ENCODE peak calls at places on chromosomes 5 and 9, in nine cellular contexts. O is A549, N is testis, G is stomach, S is IMR-90, E is ovary, C is HCT116, R is heart left ventricle, K is uterus. V is an unnamed sample.

GRCh38 chr5:96973561-96974401 is 37.9 kb downstream of the LNPEP start:
- DNase-seq in G (no peak), O (no peak), C (no peak), K (no peak), E (no peak), S (no peak), N (no peak), R (no peak), V (no peak)

GRCh38 chr5:124754206-124754927 is 7.9 kb upstream of the ZNF608 start:
- DNase-seq in K (no peak), C (no peak), R (no peak), E (no peak), G (no peak), N (no peak), S (no peak), O (no peak), V (no peak)

GRCh38 chr5:141821430-141821925 is 56.7 kb downstream of the PCDH1 start:
- DNase-seq in R (no peak), K (no peak), S (peak; percentile 94), E (no peak), O (peak; percentile 27), G (no peak), C (peak; percentile 71), N (no peak), V (no peak)

GRCh38 chr9:27447036-27447700 is 76.9 kb upstream of the IFNK start:
- DNase-seq in K (no peak), G (no peak), N (no peak), R (no peak), O (no peak), S (no peak), C (no peak), E (no peak), V (no peak)

GRCh38 chr9:70747335-70747734 is 332.9 kb upstream of the KLF9 start:
- DNase-seq in R (no peak), K (no peak), S (no peak), E (no peak), N (no peak), G (no peak), O (no peak), C (no peak), V (no peak)

GRCh38 chr5:14063117-14063516 is 80.0 kb upstream of the TRIO start:
- DNase-seq in S (peak; percentile 43), K (no peak), C (no peak), G (no peak), E (no peak), O (no peak), R (no peak), N (no peak), V (no peak)

GRCh38 chr9:117076571-117077300 is 338.1 kb downstream of the ASTN2 start:
- DNase-seq in N (no peak), G (no peak), O (no peak), C (no peak), K (no peak), S (no peak), E (no peak), R (no peak), V (peak; percentile 78)

GRCh38 chr5:143319437-143320302 is 83.8 kb downstream of the NR3C1 start:
- DNase-seq in R (no peak), E (no peak), S (no peak), C (no peak), O (no peak), N (no peak), G (no peak), K (no peak), V (no peak)

GRCh38 chr5:172319708-172320441 is 36.3 kb upstream of the UBTD2 start:
- DNase-seq in S (no peak), R (no peak), E (no peak), O (no peak), N (no peak), C (no peak), K (no peak), G (no peak), V (no peak)

GRCh38 chr9:134175291-134175807 is 11.0 kb upstream of the RNU6ATAC start:
- DNase-seq in K (no peak), N (no peak), O (peak; percentile 74), C (no peak), S (no peak), R (peak; percentile 20), G (no peak), E (peak; percentile 47), V (no peak)

GRCh38 chr5:105878402-105878801 is 1792.3 kb downstream of the EFNA5 start:
- DNase-seq in G (no peak), C (no peak), K (no peak), E (no peak), N (no peak), O (no peak), R (no peak), S (no peak), V (no peak)

GRCh38 chr5:120007619-120008018 is 378.3 kb downstream of the FAM170A start:
- DNase-seq in R (no peak), C (no peak), E (no peak), G (no peak), N (no peak), O (no peak), K (no peak), S (no peak), V (no peak)

GRCh38 chr9:33992622-33993021 is 56.1 kb downstream of the UBAP2 start:
- DNase-seq in S (peak; percentile 19), G (no peak), C (no peak), E (no peak), R (no peak), N (no peak), K (no peak), O (no peak), V (no peak)

DNA sequence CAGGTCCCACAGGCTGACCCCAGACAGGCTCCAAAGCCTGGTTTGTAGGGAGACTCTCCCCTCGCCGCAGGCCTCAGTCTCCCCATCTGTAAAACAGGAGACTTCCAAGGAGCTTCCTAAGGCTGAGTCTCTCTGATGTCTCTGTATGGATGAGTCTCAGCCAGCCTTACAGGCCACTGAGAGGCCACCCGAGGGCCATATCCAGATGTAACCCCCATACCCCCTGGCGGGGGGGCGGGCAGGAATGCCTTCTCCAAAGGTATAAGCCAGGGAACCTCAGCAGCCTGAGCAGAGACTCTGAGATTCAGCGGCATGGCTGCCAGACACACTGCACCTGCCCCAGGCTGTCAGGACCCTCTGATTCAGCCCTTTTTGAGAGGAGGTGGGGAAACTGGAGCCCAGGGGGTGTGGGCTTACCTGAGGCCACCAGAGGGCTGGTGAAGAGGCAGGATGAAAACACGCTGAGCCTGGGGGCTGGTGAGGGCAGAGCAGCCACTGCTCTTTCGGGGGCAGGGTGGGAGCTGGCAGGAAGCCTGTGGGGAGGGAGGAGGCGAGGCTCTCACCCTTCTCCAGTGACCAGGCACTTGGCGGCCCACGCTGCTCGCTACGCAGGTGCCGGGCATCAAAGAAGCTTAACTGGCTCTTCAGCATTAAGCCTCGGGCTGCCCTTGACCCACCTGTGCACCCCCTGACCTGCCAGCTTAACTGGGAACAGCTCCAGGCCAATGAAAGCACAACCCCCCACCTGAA is 5.5 kb upstream of the SUSD3 start:
- DNase-seq in O (no peak), R (peak; percentile 20), E (peak; percentile 74), N (no peak), K (no peak), C (no peak), G (no peak), S (no peak), V (no peak)
- TF ChIP-seq CTCF in O (no peak), R (no peak), E (no peak), N (no peak), K (no peak), C (no peak), G (no peak), S (no peak), V (no peak)

GRCh38 chr5:41211417-41211816 is 1.9 kb downstream of the C6 start:
- DNase-seq in N (no peak), G (no peak), S (no peak), K (no peak), O (no peak), R (no peak), E (no peak), C (no peak), V (no peak)

GRCh38 chr5:41214199-41214598 is 867 bp upstream of the C6 start:
- DNase-seq in C (no peak), R (no peak), N (no peak), G (no peak), K (no peak), E (no peak), S (no peak), O (no peak), V (no peak)

GRCh38 chr5:41212935-41213334 is 397 bp downstream of the C6 start:
- DNase-seq in R (no peak), N (no peak), K (no peak), C (no peak), S (no peak), O (no peak), G (no peak), E (no peak), V (no peak)

GRCh38 chr5:41218929-41219328 is 5.6 kb upstream of the C6 start:
- DNase-seq in R (peak; percentile 27), E (no peak), C (no peak), K (no peak), S (no peak), O (no peak), N (no peak), G (no peak), V (no peak)

DNA sequence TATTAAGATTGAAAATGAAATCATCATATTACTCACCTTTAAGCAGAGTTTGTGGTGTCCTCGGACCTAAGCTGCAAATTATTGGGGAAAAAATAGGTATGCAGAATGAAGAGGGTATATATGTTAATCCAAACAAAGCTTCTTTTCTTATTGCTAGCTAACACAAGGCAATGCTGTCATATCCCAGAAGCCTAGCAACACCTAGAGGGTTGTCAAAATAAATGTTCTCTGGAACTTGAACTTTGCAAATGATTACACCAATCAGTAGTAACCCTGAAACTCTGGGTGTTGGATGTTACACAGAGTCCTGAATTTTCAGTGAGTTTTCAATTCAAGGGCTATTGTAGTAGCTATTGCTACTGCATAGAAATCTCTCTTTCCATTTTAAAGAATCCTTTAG is at the start of gene C6:
- DNase-seq in G (no peak), N (no peak), C (no peak), E (no peak), R (no peak), S (no peak), O (no peak), K (no peak), V (no peak)
- TF ChIP-seq POLR2A in G (no peak), N (no peak), C (no peak), E (no peak), R (no peak), S (no peak), O (no peak), K (no peak), V (no peak)

GRCh38 chr5:103993028-103993427 is 430.4 kb upstream of the NUDT12 start:
- DNase-seq in G (no peak), O (no peak), E (no peak), R (no peak), S (no peak), C (no peak), N (no peak), K (no peak), V (no peak)
- H3K27ac ChIP-seq in G (no peak overlapping the region), O (no peak overlapping the region), E (no peak overlapping the region), R (no peak overlapping the region), S (no peak overlapping the region), C (no peak overlapping the region), N (no peak overlapping the region), K (no peak overlapping the region), V (no peak overlapping the region)

DNA sequence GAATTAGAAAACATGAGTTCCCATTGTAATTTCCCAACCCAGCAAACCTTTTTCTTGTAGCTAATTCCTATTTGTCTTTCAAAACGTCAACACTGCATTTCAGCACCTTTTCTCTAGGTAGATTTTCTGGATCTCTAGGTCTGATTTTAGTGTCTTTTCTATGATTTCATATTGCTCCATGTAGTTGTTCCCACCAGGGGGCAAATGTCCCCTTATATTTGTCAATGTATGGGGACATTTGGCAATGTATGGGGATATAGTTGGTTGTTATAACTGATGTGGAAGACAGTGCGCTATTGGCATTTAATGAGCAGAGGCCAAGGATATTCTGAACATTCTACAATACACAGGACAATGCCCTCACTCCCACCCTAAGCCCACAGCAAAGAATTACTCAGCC is 273.9 kb upstream of the ADRA1B start:
- DNase-seq in C (no peak), O (no peak), S (no peak), G (no peak), K (no peak), N (no peak), E (no peak), R (no peak), V (no peak)
- TF ChIP-seq CTCF in C (no peak), O (no peak), S (peak; percentile 14), G (no peak), K (no peak), N (no peak), E (no peak), R (no peak), V (no peak)

V was measured in adrenal gland.